ENCODE peak calls at places on chromosome 21, in six cellular contexts. One of them, this sample, is unnamed.

GRCh38 chr21:38979271-38980196 is 173.8 kb downstream of the ETS2 start:
- DNase-seq in stimulated activated CD4-positive, alpha-beta T cell treated with anti-CD3 and anti-CD28 coated beads, Interleukin-4, amount 100 ng/mL, for 24 hours: no peak
- DNase-seq in amniotic epithelial cell: peak
- DNase-seq in activated CD8-positive, alpha-beta memory T cell treated with anti-CD3 and anti-CD28 coated beads for 4 hours: no peak
- DNase-seq in cardiac fibroblast: peak
- DNase-seq in progenitor cell of endocrine pancreas: no peak
- DNase-seq in this sample: no peak

GRCh38 chr21:17780539-17780938 is 38.6 kb downstream of the C21orf91 start:
- DNase-seq in stimulated activated CD4-positive, alpha-beta T cell treated with anti-CD3 and anti-CD28 coated beads, Interleukin-4, amount 100 ng/mL, for 24 hours: peak
- DNase-seq in amniotic epithelial cell: no peak
- DNase-seq in activated CD8-positive, alpha-beta memory T cell treated with anti-CD3 and anti-CD28 coated beads for 4 hours: no peak
- DNase-seq in cardiac fibroblast: no peak
- DNase-seq in progenitor cell of endocrine pancreas: no peak
- DNase-seq in this sample: no peak

GRCh38 chr21:37450385-37451044 is 83.9 kb downstream of the DYRK1A start:
- DNase-seq in stimulated activated CD4-positive, alpha-beta T cell treated with anti-CD3 and anti-CD28 coated beads, Interleukin-4, amount 100 ng/mL, for 24 hours: no peak
- DNase-seq in amniotic epithelial cell: peak
- DNase-seq in activated CD8-positive, alpha-beta memory T cell treated with anti-CD3 and anti-CD28 coated beads for 4 hours: no peak
- DNase-seq in cardiac fibroblast: peak
- DNase-seq in progenitor cell of endocrine pancreas: no peak
- DNase-seq in this sample: no peak

GRCh38 chr21:42692688-42693087 is 39.3 kb downstream of the PDE9A start:
- DNase-seq in stimulated activated CD4-positive, alpha-beta T cell treated with anti-CD3 and anti-CD28 coated beads, Interleukin-4, amount 100 ng/mL, for 24 hours: no peak
- DNase-seq in amniotic epithelial cell: no peak
- DNase-seq in activated CD8-positive, alpha-beta memory T cell treated with anti-CD3 and anti-CD28 coated beads for 4 hours: no peak
- DNase-seq in cardiac fibroblast: no peak
- DNase-seq in progenitor cell of endocrine pancreas: no peak
- DNase-seq in this sample: no peak

GRCh38 chr21:28421716-28422480 is 570.8 kb downstream of the LTN1 start:
- DNase-seq in stimulated activated CD4-positive, alpha-beta T cell treated with anti-CD3 and anti-CD28 coated beads, Interleukin-4, amount 100 ng/mL, for 24 hours: no peak
- DNase-seq in amniotic epithelial cell: no peak
- DNase-seq in activated CD8-positive, alpha-beta memory T cell treated with anti-CD3 and anti-CD28 coated beads for 4 hours: no peak
- DNase-seq in cardiac fibroblast: peak
- DNase-seq in progenitor cell of endocrine pancreas: no peak
- DNase-seq in this sample: no peak

GRCh38 chr21:46219591-46220239 is 8.9 kb downstream of the LSS start:
- DNase-seq in stimulated activated CD4-positive, alpha-beta T cell treated with anti-CD3 and anti-CD28 coated beads, Interleukin-4, amount 100 ng/mL, for 24 hours: no peak
- DNase-seq in amniotic epithelial cell: no peak
- DNase-seq in activated CD8-positive, alpha-beta memory T cell treated with anti-CD3 and anti-CD28 coated beads for 4 hours: no peak
- DNase-seq in cardiac fibroblast: no peak
- DNase-seq in progenitor cell of endocrine pancreas: no peak
- DNase-seq in this sample: no peak

GRCh38 chr21:45048968-45049367 is 25.4 kb upstream of the ADARB1 start:
- DNase-seq in stimulated activated CD4-positive, alpha-beta T cell treated with anti-CD3 and anti-CD28 coated beads, Interleukin-4, amount 100 ng/mL, for 24 hours: no peak
- DNase-seq in amniotic epithelial cell: peak
- DNase-seq in activated CD8-positive, alpha-beta memory T cell treated with anti-CD3 and anti-CD28 coated beads for 4 hours: no peak
- DNase-seq in cardiac fibroblast: no peak
- DNase-seq in progenitor cell of endocrine pancreas: no peak
- DNase-seq in this sample: no peak

GRCh38 chr21:17903929-17904639 is 84.9 kb upstream of the C21orf91 start:
- DNase-seq in stimulated activated CD4-positive, alpha-beta T cell treated with anti-CD3 and anti-CD28 coated beads, Interleukin-4, amount 100 ng/mL, for 24 hours: no peak
- DNase-seq in amniotic epithelial cell: no peak
- DNase-seq in activated CD8-positive, alpha-beta memory T cell treated with anti-CD3 and anti-CD28 coated beads for 4 hours: no peak
- DNase-seq in cardiac fibroblast: peak
- DNase-seq in progenitor cell of endocrine pancreas: no peak
- DNase-seq in this sample: no peak

GRCh38 chr21:34181418-34181817 is 108.0 kb downstream of the MRPS6 start:
- DNase-seq in stimulated activated CD4-positive, alpha-beta T cell treated with anti-CD3 and anti-CD28 coated beads, Interleukin-4, amount 100 ng/mL, for 24 hours: no peak
- DNase-seq in amniotic epithelial cell: no peak
- DNase-seq in activated CD8-positive, alpha-beta memory T cell treated with anti-CD3 and anti-CD28 coated beads for 4 hours: no peak
- DNase-seq in cardiac fibroblast: no peak
- DNase-seq in progenitor cell of endocrine pancreas: no peak
- DNase-seq in this sample: no peak

GRCh38 chr21:37489553-37489952 is 123.0 kb downstream of the DYRK1A start:
- DNase-seq in stimulated activated CD4-positive, alpha-beta T cell treated with anti-CD3 and anti-CD28 coated beads, Interleukin-4, amount 100 ng/mL, for 24 hours: no peak
- DNase-seq in amniotic epithelial cell: no peak
- DNase-seq in activated CD8-positive, alpha-beta memory T cell treated with anti-CD3 and anti-CD28 coated beads for 4 hours: no peak
- DNase-seq in cardiac fibroblast: peak
- DNase-seq in progenitor cell of endocrine pancreas: no peak
- DNase-seq in this sample: no peak

GRCh38 chr21:45330075-45330781 is 42.5 kb upstream of the POFUT2 start:
- DNase-seq in stimulated activated CD4-positive, alpha-beta T cell treated with anti-CD3 and anti-CD28 coated beads, Interleukin-4, amount 100 ng/mL, for 24 hours: no peak
- DNase-seq in amniotic epithelial cell: peak
- DNase-seq in activated CD8-positive, alpha-beta memory T cell treated with anti-CD3 and anti-CD28 coated beads for 4 hours: no peak
- DNase-seq in cardiac fibroblast: peak
- DNase-seq in progenitor cell of endocrine pancreas: peak
- DNase-seq in this sample: no peak

GRCh38 chr21:14583629-14584251 is 37.6 kb upstream of the SAMSN1 start:
- DNase-seq in stimulated activated CD4-positive, alpha-beta T cell treated with anti-CD3 and anti-CD28 coated beads, Interleukin-4, amount 100 ng/mL, for 24 hours: no peak
- DNase-seq in amniotic epithelial cell: no peak
- DNase-seq in activated CD8-positive, alpha-beta memory T cell treated with anti-CD3 and anti-CD28 coated beads for 4 hours: no peak
- DNase-seq in cardiac fibroblast: no peak
- DNase-seq in progenitor cell of endocrine pancreas: no peak
- DNase-seq in this sample: no peak

GRCh38 chr21:26813426-26813998 is 31.7 kb downstream of the ADAMTS1 start:
- DNase-seq in stimulated activated CD4-positive, alpha-beta T cell treated with anti-CD3 and anti-CD28 coated beads, Interleukin-4, amount 100 ng/mL, for 24 hours: no peak
- DNase-seq in amniotic epithelial cell: no peak
- DNase-seq in activated CD8-positive, alpha-beta memory T cell treated with anti-CD3 and anti-CD28 coated beads for 4 hours: no peak
- DNase-seq in cardiac fibroblast: no peak
- DNase-seq in progenitor cell of endocrine pancreas: no peak
- DNase-seq in this sample: no peak

GRCh38 chr21:42227909-42228708 is 9.2 kb downstream of the ABCG1 start:
- DNase-seq in stimulated activated CD4-positive, alpha-beta T cell treated with anti-CD3 and anti-CD28 coated beads, Interleukin-4, amount 100 ng/mL, for 24 hours: peak
- DNase-seq in amniotic epithelial cell: peak
- DNase-seq in activated CD8-positive, alpha-beta memory T cell treated with anti-CD3 and anti-CD28 coated beads for 4 hours: peak
- DNase-seq in cardiac fibroblast: peak
- DNase-seq in progenitor cell of endocrine pancreas: no peak
- DNase-seq in this sample: no peak

GRCh38 chr21:42524341-42525227 is 10.9 kb downstream of the SLC37A1 start:
- DNase-seq in stimulated activated CD4-positive, alpha-beta T cell treated with anti-CD3 and anti-CD28 coated beads, Interleukin-4, amount 100 ng/mL, for 24 hours: no peak
- DNase-seq in amniotic epithelial cell: peak
- DNase-seq in activated CD8-positive, alpha-beta memory T cell treated with anti-CD3 and anti-CD28 coated beads for 4 hours: peak
- DNase-seq in cardiac fibroblast: peak
- DNase-seq in progenitor cell of endocrine pancreas: peak
- DNase-seq in this sample: peak

GRCh38 chr21:46624050-46624449 is 11.4 kb upstream of the PRMT2 start:
- DNase-seq in stimulated activated CD4-positive, alpha-beta T cell treated with anti-CD3 and anti-CD28 coated beads, Interleukin-4, amount 100 ng/mL, for 24 hours: no peak
- DNase-seq in amniotic epithelial cell: no peak
- DNase-seq in activated CD8-positive, alpha-beta memory T cell treated with anti-CD3 and anti-CD28 coated beads for 4 hours: no peak
- DNase-seq in cardiac fibroblast: no peak
- DNase-seq in progenitor cell of endocrine pancreas: no peak
- DNase-seq in this sample: no peak

GRCh38 chr21:36980280-36981048 is 14.0 kb upstream of the HLCS start:
- DNase-seq in stimulated activated CD4-positive, alpha-beta T cell treated with anti-CD3 and anti-CD28 coated beads, Interleukin-4, amount 100 ng/mL, for 24 hours: no peak
- DNase-seq in amniotic epithelial cell: no peak
- DNase-seq in activated CD8-positive, alpha-beta memory T cell treated with anti-CD3 and anti-CD28 coated beads for 4 hours: no peak
- DNase-seq in cardiac fibroblast: peak
- DNase-seq in progenitor cell of endocrine pancreas: peak
- DNase-seq in this sample: no peak

GRCh38 chr21:42218836-42219605 is at the start of gene ABCG1:
- DNase-seq in stimulated activated CD4-positive, alpha-beta T cell treated with anti-CD3 and anti-CD28 coated beads, Interleukin-4, amount 100 ng/mL, for 24 hours: peak
- DNase-seq in amniotic epithelial cell: no peak
- DNase-seq in activated CD8-positive, alpha-beta memory T cell treated with anti-CD3 and anti-CD28 coated beads for 4 hours: no peak
- DNase-seq in cardiac fibroblast: peak
- DNase-seq in progenitor cell of endocrine pancreas: no peak
- DNase-seq in this sample: peak

GRCh38 chr21:37763298-37763697 is 153.0 kb downstream of the KCNJ6 start:
- DNase-seq in stimulated activated CD4-positive, alpha-beta T cell treated with anti-CD3 and anti-CD28 coated beads, Interleukin-4, amount 100 ng/mL, for 24 hours: no peak
- DNase-seq in amniotic epithelial cell: no peak
- DNase-seq in activated CD8-positive, alpha-beta memory T cell treated with anti-CD3 and anti-CD28 coated beads for 4 hours: no peak
- DNase-seq in cardiac fibroblast: no peak
- DNase-seq in progenitor cell of endocrine pancreas: no peak
- DNase-seq in this sample: no peak

GRCh38 chr21:17903029-17903806 is 84.1 kb upstream of the C21orf91 start:
- DNase-seq in stimulated activated CD4-positive, alpha-beta T cell treated with anti-CD3 and anti-CD28 coated beads, Interleukin-4, amount 100 ng/mL, for 24 hours: no peak
- DNase-seq in amniotic epithelial cell: peak
- DNase-seq in activated CD8-positive, alpha-beta memory T cell treated with anti-CD3 and anti-CD28 coated beads for 4 hours: no peak
- DNase-seq in cardiac fibroblast: peak
- DNase-seq in progenitor cell of endocrine pancreas: no peak
- DNase-seq in this sample: no peak

GRCh38 chr21:36079010-36079649 is 9.3 kb downstream of the CBR1 start:
- DNase-seq in stimulated activated CD4-positive, alpha-beta T cell treated with anti-CD3 and anti-CD28 coated beads, Interleukin-4, amount 100 ng/mL, for 24 hours: peak
- DNase-seq in amniotic epithelial cell: peak
- DNase-seq in activated CD8-positive, alpha-beta memory T cell treated with anti-CD3 and anti-CD28 coated beads for 4 hours: no peak
- DNase-seq in cardiac fibroblast: no peak
- DNase-seq in progenitor cell of endocrine pancreas: no peak
- DNase-seq in this sample: no peak

GRCh38 chr21:42330380-42331336 is 15.4 kb upstream of the TFF3 start:
- DNase-seq in stimulated activated CD4-positive, alpha-beta T cell treated with anti-CD3 and anti-CD28 coated beads, Interleukin-4, amount 100 ng/mL, for 24 hours: no peak
- DNase-seq in amniotic epithelial cell: no peak
- DNase-seq in activated CD8-positive, alpha-beta memory T cell treated with anti-CD3 and anti-CD28 coated beads for 4 hours: no peak
- DNase-seq in cardiac fibroblast: no peak
- DNase-seq in progenitor cell of endocrine pancreas: no peak
- DNase-seq in this sample: no peak

GRCh38 chr21:25910809-25911208 is 176.0 kb downstream of the GABPA start:
- DNase-seq in stimulated activated CD4-positive, alpha-beta T cell treated with anti-CD3 and anti-CD28 coated beads, Interleukin-4, amount 100 ng/mL, for 24 hours: no peak
- DNase-seq in amniotic epithelial cell: no peak
- DNase-seq in activated CD8-positive, alpha-beta memory T cell treated with anti-CD3 and anti-CD28 coated beads for 4 hours: no peak
- DNase-seq in cardiac fibroblast: no peak
- DNase-seq in progenitor cell of endocrine pancreas: no peak
- DNase-seq in this sample: no peak

GRCh38 chr21:32916522-32917099 is 109.1 kb upstream of the OLIG2 start:
- DNase-seq in stimulated activated CD4-positive, alpha-beta T cell treated with anti-CD3 and anti-CD28 coated beads, Interleukin-4, amount 100 ng/mL, for 24 hours: no peak
- DNase-seq in amniotic epithelial cell: no peak
- DNase-seq in activated CD8-positive, alpha-beta memory T cell treated with anti-CD3 and anti-CD28 coated beads for 4 hours: no peak
- DNase-seq in cardiac fibroblast: no peak
- DNase-seq in progenitor cell of endocrine pancreas: no peak
- DNase-seq in this sample: no peak

GRCh38 chr21:40208206-40208950 is 341.1 kb downstream of the PCP4 start:
- DNase-seq in stimulated activated CD4-positive, alpha-beta T cell treated with anti-CD3 and anti-CD28 coated beads, Interleukin-4, amount 100 ng/mL, for 24 hours: no peak
- DNase-seq in amniotic epithelial cell: no peak
- DNase-seq in activated CD8-positive, alpha-beta memory T cell treated with anti-CD3 and anti-CD28 coated beads for 4 hours: no peak
- DNase-seq in cardiac fibroblast: no peak
- DNase-seq in progenitor cell of endocrine pancreas: no peak
- DNase-seq in this sample: no peak

GRCh38 chr21:44899768-44900558 is 20.7 kb downstream of the ITGB2 start:
- DNase-seq in stimulated activated CD4-positive, alpha-beta T cell treated with anti-CD3 and anti-CD28 coated beads, Interleukin-4, amount 100 ng/mL, for 24 hours: no peak
- DNase-seq in amniotic epithelial cell: no peak
- DNase-seq in activated CD8-positive, alpha-beta memory T cell treated with anti-CD3 and anti-CD28 coated beads for 4 hours: no peak
- DNase-seq in cardiac fibroblast: no peak
- DNase-seq in progenitor cell of endocrine pancreas: no peak
- DNase-seq in this sample: no peak

GRCh38 chr21:31180256-31181088 is 142.2 kb upstream of the KRTAP19-8 start:
- DNase-seq in stimulated activated CD4-positive, alpha-beta T cell treated with anti-CD3 and anti-CD28 coated beads, Interleukin-4, amount 100 ng/mL, for 24 hours: no peak
- DNase-seq in amniotic epithelial cell: peak
- DNase-seq in activated CD8-positive, alpha-beta memory T cell treated with anti-CD3 and anti-CD28 coated beads for 4 hours: no peak
- DNase-seq in cardiac fibroblast: peak
- DNase-seq in progenitor cell of endocrine pancreas: no peak
- DNase-seq in this sample: no peak

GRCh38 chr21:37994211-37994610 is 78.0 kb upstream of the KCNJ6 start:
- DNase-seq in stimulated activated CD4-positive, alpha-beta T cell treated with anti-CD3 and anti-CD28 coated beads, Interleukin-4, amount 100 ng/mL, for 24 hours: no peak
- DNase-seq in amniotic epithelial cell: no peak
- DNase-seq in activated CD8-positive, alpha-beta memory T cell treated with anti-CD3 and anti-CD28 coated beads for 4 hours: no peak
- DNase-seq in cardiac fibroblast: peak
- DNase-seq in progenitor cell of endocrine pancreas: no peak
- DNase-seq in this sample: no peak

GRCh38 chr21:39599191-39599966 is 13.4 kb upstream of the B3GALT5 start:
- DNase-seq in stimulated activated CD4-positive, alpha-beta T cell treated with anti-CD3 and anti-CD28 coated beads, Interleukin-4, amount 100 ng/mL, for 24 hours: no peak
- DNase-seq in amniotic epithelial cell: no peak
- DNase-seq in activated CD8-positive, alpha-beta memory T cell treated with anti-CD3 and anti-CD28 coated beads for 4 hours: no peak
- DNase-seq in cardiac fibroblast: no peak
- DNase-seq in progenitor cell of endocrine pancreas: no peak
- DNase-seq in this sample: no peak

This sample was measured in NCI-H1930.